ENCODE peak calls at places on chromosomes 13 and 19, in five cellular contexts. A is mammary epithelial cell; E is stimulated activated CD4-positive, alpha-beta T cell treated with anti-CD3 and anti-CD28 coated beads, Interleukin-1b, Interleukin-23, amount 100 ng/mL, for 1 hour; Y is T-helper 2 cell; R is EH. Z is an unnamed sample.

GRCh38 chr19:28472843-28473242 is 740.1 kb downstream of the UQCRFS1 start:
- DNase-seq in A (no peak), E (no peak), Y (no peak), R (peak), Z (no peak)

GRCh38 chr19:6087074-6087506 is 23.2 kb downstream of the RFX2 start:
- DNase-seq in A (no peak), E (no peak), Y (no peak), R (no peak), Z (no peak)

GRCh38 chr19:43570174-43570791 is 5.0 kb downstream of the XRCC1 start:
- DNase-seq in A (peak), E (no peak), Y (no peak), R (no peak), Z (no peak)

GRCh38 chr13:97327071-97327470 is 104.9 kb downstream of the MBNL2 start:
- DNase-seq in A (no peak), E (no peak), Y (no peak), R (no peak), Z (no peak)

GRCh38 chr13:71865858-71866172 is 1.2 kb downstream of the DACH1 start:
- DNase-seq in A (no peak), E (no peak), Y (no peak), R (no peak), Z (peak)

GRCh38 chr19:12872941-12873890 is 8.0 kb downstream of the DNASE2 start:
- DNase-seq in A (peak), E (no peak), Y (peak), R (peak), Z (peak)

GRCh38 chr19:55467236-55468053 is 2.9 kb upstream of the C19orf85 start:
- DNase-seq in A (peak), E (peak), Y (peak), R (peak), Z (peak)

GRCh38 chr19:31110331-31110730 is 238.9 kb downstream of the TSHZ3 start:
- DNase-seq in A (peak), E (no peak), Y (no peak), R (peak), Z (peak)

GRCh38 chr13:72657379-72657778 is 70.0 kb downstream of the MZT1 start:
- DNase-seq in A (no peak), E (no peak), Y (no peak), R (no peak), Z (no peak)

GRCh38 chr13:30338331-30338851 is 31.0 kb upstream of the KATNAL1 start:
- DNase-seq in A (peak), E (no peak), Y (no peak), R (peak), Z (peak)

GRCh38 chr13:90738881-90739280 is 608.6 kb upstream of the MIR17HG start:
- DNase-seq in A (no peak), E (no peak), Y (no peak), R (peak), Z (no peak)

GRCh38 chr19:17846146-17846545 is 1.6 kb downstream of the JAK3 start:
- DNase-seq in A (no peak), E (no peak), Y (no peak), R (no peak), Z (no peak)

GRCh38 chr19:16273005-16273404 is 51.6 kb upstream of the KLF2 start:
- DNase-seq in A (no peak), E (no peak), Y (no peak), R (peak), Z (peak)

GRCh38 chr19:34430738-34431625 is 2.8 kb downstream of the UBA2 start:
- DNase-seq in A (peak), E (no peak), Y (no peak), R (peak), Z (peak)